ENCODE peak calls at places on chromosomes 7 and 10, in nine cellular contexts. Y, I, C, J, D, K, X, H and A are unnamed samples.

GRCh38 chr7:131196808-131197207 is 130.9 kb upstream of the MKLN1 start:
- DNase-seq in Y (no peak), I (peak), C (no peak), J (no peak), D (no peak), K (no peak), X (peak), H (no peak), A (no peak)

GRCh38 chr7:155108144-155108901 is 38.2 kb downstream of the HTR5A start:
- DNase-seq in Y (no peak), I (no peak), C (no peak), J (no peak), D (no peak), K (no peak), X (no peak), H (no peak), A (no peak)

GRCh38 chr7:139774376-139774775 is 3.4 kb downstream of the HIPK2 start:
- DNase-seq in Y (no peak), I (no peak), C (peak), J (no peak), D (no peak), K (no peak), X (peak), H (no peak), A (no peak)

GRCh38 chr10:117342638-117343037 is 32.6 kb downstream of the PDZD8 start:
- DNase-seq in Y (no peak), I (no peak), C (peak), J (no peak), D (no peak), K (no peak), X (peak), H (peak), A (peak)

GRCh38 chr10:36779238-36779846 is 346.1 kb upstream of the ANKRD30A start:
- DNase-seq in Y (no peak), I (peak), C (peak), J (no peak), D (no peak), K (no peak), X (peak), H (peak), A (no peak)

GRCh38 chr7:9575716-9576115 is 1142.3 kb downstream of the NXPH1 start:
- DNase-seq in Y (no peak), I (no peak), C (no peak), J (no peak), D (no peak), K (no peak), X (no peak), H (no peak), A (no peak)

GRCh38 chr7:148503900-148504487 is 86.6 kb upstream of the C7orf33 start:
- DNase-seq in Y (no peak), I (peak), C (no peak), J (no peak), D (no peak), K (peak), X (peak), H (no peak), A (no peak)

GRCh38 chr10:110576220-110576619 is 8.7 kb downstream of the SMC3 start:
- DNase-seq in Y (no peak), I (no peak), C (peak), J (no peak), D (no peak), K (no peak), X (peak), H (peak), A (no peak)

GRCh38 chr7:1593091-1593866 is 23.4 kb upstream of the PSMG3 start:
- DNase-seq in Y (no peak), I (no peak), C (no peak), J (no peak), D (no peak), K (peak), X (no peak), H (no peak), A (no peak)

GRCh38 chr10:102413806-102414561 is 4.6 kb downstream of the PSD start:
- DNase-seq in Y (no peak), I (no peak), C (no peak), J (no peak), D (no peak), K (no peak), X (no peak), H (no peak), A (no peak)

GRCh38 chr7:20402297-20403230 is 71.9 kb downstream of the ITGB8 start:
- DNase-seq in Y (no peak), I (no peak), C (no peak), J (no peak), D (no peak), K (no peak), X (peak), H (no peak), A (no peak)
- TF ChIP-seq CTCF in Y (no peak), I (peak), C (peak), J (no peak), D (no peak), K (no peak), X (peak), H (peak), A (peak)

GRCh38 chr10:92573798-92574544 is at the start of gene IDE:
- DNase-seq in Y (peak), I (peak), C (no peak), J (peak), D (peak), K (peak), X (peak), H (no peak), A (no peak)

GRCh38 chr10:92572362-92573090 is 1.4 kb downstream of the IDE start:
- DNase-seq in Y (no peak), I (peak), C (no peak), J (no peak), D (no peak), K (no peak), X (peak), H (no peak), A (no peak)

GRCh38 chr10:92575961-92576360 is 2.1 kb upstream of the IDE start:
- DNase-seq in Y (no peak), I (no peak), C (no peak), J (no peak), D (no peak), K (no peak), X (peak), H (no peak), A (no peak)

GRCh38 chr10:92573091-92573797 is 649 bp downstream of the IDE start:
- DNase-seq in Y (peak), I (peak), C (no peak), J (peak), D (no peak), K (peak), X (peak), H (no peak), A (no peak)

DNA sequence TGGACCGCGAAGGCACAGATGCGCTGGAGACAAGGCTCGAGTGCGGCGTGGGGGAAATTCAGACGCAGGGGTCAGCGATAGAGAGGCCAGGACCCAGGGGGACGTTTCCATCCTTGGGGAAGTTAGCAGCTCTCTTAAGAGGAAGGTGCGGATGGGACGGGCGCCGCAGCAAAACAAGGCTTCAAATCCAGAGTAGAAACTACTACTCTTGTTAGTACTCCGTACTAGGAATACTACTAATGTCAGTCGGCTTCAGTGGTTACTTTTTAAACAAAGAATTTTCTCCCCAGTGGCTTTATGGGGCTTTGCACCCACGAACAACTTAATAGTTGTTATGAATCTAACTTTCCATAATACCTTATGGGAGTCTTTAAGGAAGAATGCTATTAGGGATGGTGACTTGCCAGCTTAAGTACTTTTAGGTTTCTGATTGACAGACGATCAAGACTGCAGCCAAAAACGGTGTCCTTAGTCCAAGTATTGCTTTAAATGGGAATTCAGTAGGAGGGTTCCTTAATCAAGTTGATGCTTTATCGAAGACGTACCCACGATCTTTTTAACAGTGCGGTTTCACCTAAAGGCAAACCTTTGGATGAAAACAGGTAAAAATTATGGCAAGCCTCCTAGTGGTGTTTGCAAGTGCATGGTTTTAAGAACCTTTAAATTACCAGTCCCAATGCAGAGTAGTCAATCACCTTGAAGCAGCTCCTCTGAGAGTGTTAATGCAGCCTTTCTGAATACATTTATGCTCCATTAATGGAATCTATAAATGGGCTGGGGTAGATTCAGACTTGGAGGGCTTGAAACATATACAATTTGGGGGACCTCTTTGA is 868 bp upstream of the IDE start:
- DNase-seq in Y (no peak), I (no peak), C (no peak), J (no peak), D (no peak), K (peak), X (peak), H (no peak), A (no peak)
- TF ChIP-seq CTCF in Y (no peak), I (no peak), C (no peak), J (no peak), D (peak), K (peak), X (peak), H (no peak), A (peak)

DNA sequence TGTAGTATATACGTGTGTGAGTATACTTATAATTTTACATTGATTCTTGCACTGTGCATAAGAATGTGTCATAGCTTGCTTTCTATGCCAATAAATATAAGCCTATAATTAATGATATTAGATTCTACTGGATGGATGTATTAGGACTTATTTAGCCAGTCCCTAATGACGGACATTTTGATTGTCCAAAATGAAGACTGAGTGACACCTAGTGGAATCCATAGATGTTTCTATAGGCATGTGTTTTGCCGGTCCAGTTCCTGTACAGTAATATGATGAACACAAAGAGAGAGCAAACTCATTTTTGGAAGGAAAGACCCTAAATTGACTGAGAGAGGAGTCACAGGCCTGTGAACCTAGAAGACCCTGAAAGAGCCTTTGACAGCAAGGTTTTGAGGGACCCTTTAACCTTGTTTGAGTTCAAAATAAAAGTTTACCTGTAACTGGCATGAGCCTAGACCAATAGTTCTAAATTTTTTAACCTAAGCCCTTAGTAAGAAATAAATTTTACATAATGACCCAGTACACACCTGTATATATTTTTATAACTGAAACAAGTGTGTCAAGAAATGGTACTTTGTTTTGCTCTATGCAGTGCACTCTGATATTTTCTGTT is 42.4 kb upstream of the AGBL3 start:
- DNase-seq in Y (no peak), I (peak), C (no peak), J (no peak), D (no peak), K (peak), X (peak), H (no peak), A (no peak)
- TF ChIP-seq CTCF in Y (no peak), I (peak), C (no peak), J (no peak), D (no peak), K (peak), X (peak), H (peak), A (peak)

GRCh38 chr10:77587424-77587806 is 50.2 kb downstream of the KCNMA1 start:
- DNase-seq in Y (no peak), I (peak), C (no peak), J (no peak), D (no peak), K (no peak), X (no peak), H (no peak), A (no peak)

GRCh38 chr10:77583527-77583926 is 54.1 kb downstream of the KCNMA1 start:
- DNase-seq in Y (no peak), I (no peak), C (no peak), J (no peak), D (no peak), K (no peak), X (peak), H (no peak), A (no peak)

GRCh38 chr10:77590344-77591237 is 47.0 kb downstream of the KCNMA1 start:
- DNase-seq in Y (no peak), I (no peak), C (no peak), J (no peak), D (no peak), K (no peak), X (no peak), H (no peak), A (no peak)

GRCh38 chr10:77588886-77589285 is 48.7 kb downstream of the KCNMA1 start:
- DNase-seq in Y (no peak), I (no peak), C (no peak), J (no peak), D (no peak), K (no peak), X (no peak), H (no peak), A (no peak)

GRCh38 chr10:77586719-77587423 is 50.7 kb downstream of the KCNMA1 start:
- DNase-seq in Y (peak), I (peak), C (peak), J (no peak), D (no peak), K (no peak), X (peak), H (peak), A (peak)
- TF ChIP-seq CTCF in Y (no peak), I (peak), C (no peak), J (no peak), D (no peak), K (no peak), X (peak), H (no peak), A (no peak)

GRCh38 chr7:37491919-37492694 is 43.4 kb upstream of the ELMO1 start:
- DNase-seq in Y (no peak), I (peak), C (no peak), J (no peak), D (no peak), K (no peak), X (no peak), H (no peak), A (no peak)
- TF ChIP-seq CTCF in Y (no peak), I (peak), C (no peak), J (no peak), D (no peak), K (no peak), X (no peak), H (no peak), A (no peak)

DNA sequence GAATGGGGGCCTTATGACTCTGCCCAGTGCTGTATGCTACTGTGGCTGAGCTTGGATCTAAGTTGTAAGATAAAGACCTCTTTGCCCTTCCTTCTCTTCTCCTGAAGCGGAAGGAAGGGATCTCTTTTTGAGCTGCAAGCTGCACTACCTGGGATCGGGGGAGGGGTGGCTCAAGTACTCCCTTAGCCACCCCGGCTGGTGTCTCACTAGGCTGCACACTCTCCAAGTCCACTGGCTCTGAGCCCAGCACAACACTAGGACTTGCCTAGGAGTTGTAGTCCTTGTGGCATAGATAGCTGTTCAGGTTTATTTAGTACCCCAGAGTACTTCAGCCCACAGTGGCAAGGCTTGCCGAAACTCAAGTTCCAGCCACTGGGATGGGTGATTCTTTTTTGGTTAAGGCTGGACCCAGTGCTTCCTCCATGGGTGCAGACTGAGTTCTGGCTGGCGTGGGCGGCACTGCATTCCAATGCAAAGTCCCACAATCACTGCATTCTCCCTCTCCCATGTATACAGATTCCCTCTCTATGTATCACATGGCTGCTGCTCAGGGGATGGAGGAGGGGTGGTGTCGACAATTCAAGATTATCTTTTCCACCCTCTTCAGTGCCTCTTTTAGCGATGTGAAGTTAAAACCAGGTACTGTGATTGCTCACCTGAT is 76.2 kb upstream of the SLC25A13 start:
- DNase-seq in Y (no peak), I (no peak), C (no peak), J (no peak), D (no peak), K (no peak), X (no peak), H (no peak), A (no peak)
- TF ChIP-seq CTCF in Y (no peak), I (no peak), C (no peak), J (no peak), D (no peak), K (no peak), X (no peak), H (no peak), A (no peak)

DNA sequence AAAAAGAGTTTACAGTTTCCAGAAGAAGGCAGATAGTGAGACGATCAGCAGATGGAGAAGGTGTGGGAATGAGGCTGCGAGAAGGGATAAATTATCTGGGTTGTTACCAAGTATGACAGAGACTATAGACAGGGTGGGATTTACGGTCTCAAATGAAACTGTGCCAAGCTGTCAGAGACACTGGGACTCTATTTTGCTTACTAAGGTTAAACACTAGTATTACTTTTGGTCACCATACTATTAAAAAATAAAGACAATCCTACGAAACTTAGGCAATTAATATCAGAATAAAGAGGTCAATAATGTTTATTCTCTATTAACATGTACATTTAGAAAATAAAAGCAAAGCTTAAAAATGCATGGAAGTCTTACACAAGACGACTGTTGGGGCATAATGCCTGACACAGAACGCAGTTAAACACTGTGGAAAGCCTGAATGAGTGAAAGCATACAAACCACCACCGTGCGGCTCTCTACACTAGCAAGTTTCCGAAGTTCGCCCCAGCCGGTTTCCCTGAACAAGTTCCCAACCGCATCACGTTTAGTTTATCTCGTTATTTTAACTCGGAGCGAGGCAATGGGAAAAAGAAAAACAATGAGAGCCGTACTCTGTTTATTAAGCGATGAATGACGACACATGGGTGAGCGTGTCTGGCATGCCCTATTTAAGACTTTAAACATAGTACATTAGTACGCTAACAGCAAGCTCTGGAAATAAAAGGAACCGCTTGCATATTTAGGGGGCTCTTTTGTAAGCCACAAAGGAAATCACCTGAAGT is 911 bp upstream of the CC2D2B start:
- DNase-seq in Y (peak), I (peak), C (peak), J (peak), D (peak), K (peak), X (peak), H (peak), A (peak)
- TF ChIP-seq CTCF in Y (no peak), I (peak), C (peak), J (no peak), D (no peak), K (peak), X (peak), H (peak), A (peak)

GRCh38 chr7:108460964-108461363 is 4.7 kb upstream of the NRCAM start:
- DNase-seq in Y (no peak), I (no peak), C (no peak), J (no peak), D (no peak), K (no peak), X (no peak), H (no peak), A (no peak)

GRCh38 chr7:108461855-108462254 is 5.6 kb upstream of the NRCAM start:
- DNase-seq in Y (no peak), I (peak), C (no peak), J (no peak), D (no peak), K (no peak), X (no peak), H (no peak), A (no peak)

GRCh38 chr7:108457871-108458270 is 1.6 kb upstream of the NRCAM start:
- DNase-seq in Y (no peak), I (no peak), C (no peak), J (no peak), D (no peak), K (no peak), X (no peak), H (no peak), A (no peak)

GRCh38 chr7:108456845-108457540 is 757 bp upstream of the NRCAM start:
- DNase-seq in Y (no peak), I (no peak), C (no peak), J (no peak), D (no peak), K (no peak), X (no peak), H (no peak), A (no peak)

DNA sequence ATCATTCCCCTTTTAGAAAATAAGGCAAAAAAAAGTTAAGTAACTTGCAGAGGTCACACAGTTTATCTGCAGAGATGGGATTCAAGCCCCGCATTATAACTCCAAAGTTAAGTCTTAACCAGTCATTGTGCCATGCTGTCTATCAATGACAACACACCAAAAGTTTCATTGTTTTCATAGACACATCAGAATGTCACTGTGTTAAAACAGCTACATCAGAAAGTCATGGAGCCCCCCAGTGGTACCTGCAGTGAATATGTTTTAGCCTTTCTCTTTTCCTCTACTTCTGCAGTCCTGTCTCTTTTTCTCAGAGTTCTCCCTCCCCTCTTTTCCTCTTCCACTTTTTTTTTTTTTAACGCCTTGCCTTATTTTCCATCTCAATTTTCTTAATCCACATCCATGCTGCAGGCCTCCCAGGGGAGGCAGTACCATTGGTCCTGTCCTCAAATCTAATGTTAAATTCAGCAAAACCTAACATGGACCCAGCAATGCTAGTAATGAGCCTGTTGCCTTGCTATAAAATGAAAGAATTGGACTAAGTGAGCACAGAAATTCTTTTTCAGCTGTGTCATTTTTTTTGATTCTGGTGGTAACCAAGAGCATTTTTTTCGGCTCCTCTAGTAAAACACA is 3.8 kb upstream of the NRCAM start:
- DNase-seq in Y (no peak), I (peak), C (no peak), J (no peak), D (no peak), K (peak), X (peak), H (no peak), A (no peak)
- TF ChIP-seq CTCF in Y (no peak), I (peak), C (peak), J (no peak), D (peak), K (peak), X (peak), H (peak), A (peak)

DNA sequence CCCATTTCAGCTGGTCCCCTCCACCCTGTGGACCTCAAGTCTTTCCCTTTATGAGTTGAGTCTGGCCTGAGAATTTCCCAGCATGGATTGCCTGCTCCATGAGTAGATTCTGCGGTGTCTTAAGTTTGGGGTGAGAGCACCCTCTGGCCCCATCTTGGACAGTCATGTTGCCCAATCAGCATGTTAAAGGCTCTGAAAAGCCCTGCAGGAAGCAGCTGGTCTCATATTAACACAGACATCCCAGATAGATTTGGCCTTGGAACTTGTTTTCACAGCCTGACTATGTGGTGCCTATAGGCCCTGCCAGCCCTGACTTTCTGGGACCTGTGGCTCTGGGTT is 15.5 kb upstream of the SLC29A3 start:
- DNase-seq in Y (no peak), I (no peak), C (no peak), J (no peak), D (no peak), K (no peak), X (no peak), H (no peak), A (no peak)
- TF ChIP-seq CTCF in Y (no peak), I (no peak), C (no peak), J (no peak), D (no peak), K (no peak), X (no peak), H (no peak), A (no peak)